ENCODE peak calls at places on chromosomes 5 and 9, in five cellular contexts. U is transverse colon; C is heart left ventricle; O is CD4-positive, CD25-positive, alpha-beta regulatory T cell; A is neuronal stem cell. Z is an unnamed sample. For H3K4me1, the result is how much of the 10 kb centered on the place peaks cover.

GRCh38 chr9:96486351-96487029 is 36.5 kb downstream of the HABP4 start:
- DNase-seq in C (peak), O (no peak), A (no peak), U (peak), Z (peak)

GRCh38 chr5:54615381-54615780 is 97.8 kb downstream of the SNX18 start:
- DNase-seq in U (no peak), A (no peak), C (no peak), O (no peak), Z (no peak)

GRCh38 chr9:16335788-16336580 is 534.5 kb downstream of the BNC2 start:
- DNase-seq in U (peak), O (no peak), C (peak), A (no peak), Z (peak)

GRCh38 chr9:73761905-73762304 is 610.2 kb downstream of the ANXA1 start:
- DNase-seq in O (no peak), A (no peak), C (no peak), U (no peak), Z (no peak)

GRCh38 chr9:132341177-132341840 is 13.5 kb downstream of the SETX start:
- DNase-seq in O (no peak), U (no peak), A (no peak), C (no peak), Z (no peak)

GRCh38 chr9:111966851-111967250 is 70.2 kb downstream of the UGCG start:
- DNase-seq in O (no peak), U (no peak), A (no peak), C (no peak), Z (no peak)

GRCh38 chr9:88952086-88952615 is 39.1 kb upstream of the S1PR3 start:
- DNase-seq in O (no peak), A (no peak), U (no peak), C (no peak), Z (no peak)

GRCh38 chr5:72018158-72018803 is 89.0 kb upstream of the MAP1B start:
- DNase-seq in O (peak), A (no peak), C (no peak), U (peak), Z (peak)

GRCh38 chr9:87160148-87161107 is 213.1 kb upstream of the GAS1 start:
- DNase-seq in O (no peak), A (no peak), U (no peak), C (peak), Z (no peak)

GRCh38 chr5:107557051-107557658 is 113.6 kb downstream of the EFNA5 start:
- DNase-seq in A (no peak), O (no peak), C (peak), U (no peak), Z (no peak)

GRCh38 chr5:122126177-122126701 is 3.1 kb upstream of the ZNF474 start:
- DNase-seq in C (no peak), A (no peak), U (no peak), O (no peak), Z (no peak)

GRCh38 chr5:121572061-121572460 is 279.6 kb upstream of the FTMT start:
- DNase-seq in A (no peak), C (no peak), U (no peak), O (no peak), Z (no peak)

GRCh38 chr5:93791520-93791972 is 50.1 kb upstream of the POU5F2 start:
- DNase-seq in O (no peak), A (no peak), C (no peak), U (no peak), Z (no peak)

GRCh38 chr5:40755093-40755406 is 711 bp downstream of the TTC33 start:
- DNase-seq in U (peak), A (peak), O (peak), C (peak), Z (peak)

GRCh38 chr9:37921168-37921510 is 17.2 kb upstream of the SLC25A51 start:
- DNase-seq in O (no peak), C (no peak), A (no peak), U (no peak), Z (no peak)

GRCh38 chr9:131889437-131890244 is 149.8 kb upstream of the RAPGEF1 start:
- DNase-seq in A (no peak), O (no peak), C (peak), U (no peak), Z (peak)

GRCh38 chr9:115367780-115368179 is 249.8 kb upstream of the TNC start:
- DNase-seq in O (no peak), C (no peak), A (no peak), U (no peak), Z (no peak)

GRCh38 chr9:136437430-136437829 is 2.2 kb downstream of the INPP5E start:
- DNase-seq in C (no peak), U (no peak), A (no peak), O (no peak), Z (no peak)

GRCh38 chr5:178793156-178793555 is 62.7 kb upstream of the ZNF354A start:
- DNase-seq in C (no peak), O (no peak), U (peak), A (no peak), Z (peak)

GRCh38 chr5:138274189-138274853 is at the start of gene GFRA3:
- DNase-seq in C (no peak), U (no peak), O (peak), A (peak), Z (no peak)

GRCh38 chr5:178519804-178520203 is 70.4 kb downstream of the COL23A1 start:
- DNase-seq in O (no peak), A (no peak), U (no peak), C (no peak), Z (no peak)

GRCh38 chr5:151692312-151692711 is 5.6 kb upstream of the SPARC start:
- DNase-seq in U (no peak), O (no peak), A (no peak), C (no peak), Z (no peak)

GRCh38 chr9:36136894-36137391 is 410 bp downstream of the GLIPR2 start:
- DNase-seq in O (no peak), U (no peak), A (no peak), C (no peak), Z (no peak)

GRCh38 chr5:156383510-156383909 is 56.5 kb downstream of the SGCD start:
- DNase-seq in A (no peak), U (no peak), C (no peak), O (no peak), Z (no peak)

DNA sequence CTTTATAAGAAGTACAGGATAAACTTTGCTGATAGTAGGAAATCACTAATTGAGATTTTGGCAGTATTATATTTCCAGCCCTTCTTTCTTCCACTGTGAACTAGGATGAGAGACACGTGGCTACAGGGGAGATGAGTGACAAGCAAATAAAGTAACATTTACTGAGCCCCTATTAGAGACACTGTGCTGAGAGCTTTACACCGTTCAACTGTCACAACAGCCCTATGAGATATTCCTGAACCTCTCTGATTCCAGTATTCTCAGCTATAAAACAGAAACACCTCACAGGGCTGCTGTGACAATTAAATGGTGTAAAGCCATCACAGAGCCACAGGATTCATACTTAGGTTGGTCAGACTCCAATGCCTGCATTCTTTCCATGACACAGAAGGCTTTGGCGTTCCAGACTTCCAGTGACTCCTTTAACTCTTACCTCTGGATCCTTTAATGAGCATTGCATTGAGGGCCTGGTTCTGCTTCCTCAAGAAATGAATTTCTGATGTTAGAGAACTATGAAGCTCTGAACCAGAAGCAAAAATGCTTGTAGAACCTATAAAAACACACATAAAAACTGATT is 169.0 kb downstream of the CDK5RAP2 start:
- DNase-seq in A (no peak), U (no peak), C (no peak), O (no peak), Z (no peak)
- H3K27ac ChIP-seq in A (no peak), U (peak), C (peak), O (no peak), Z (no peak)

DNA sequence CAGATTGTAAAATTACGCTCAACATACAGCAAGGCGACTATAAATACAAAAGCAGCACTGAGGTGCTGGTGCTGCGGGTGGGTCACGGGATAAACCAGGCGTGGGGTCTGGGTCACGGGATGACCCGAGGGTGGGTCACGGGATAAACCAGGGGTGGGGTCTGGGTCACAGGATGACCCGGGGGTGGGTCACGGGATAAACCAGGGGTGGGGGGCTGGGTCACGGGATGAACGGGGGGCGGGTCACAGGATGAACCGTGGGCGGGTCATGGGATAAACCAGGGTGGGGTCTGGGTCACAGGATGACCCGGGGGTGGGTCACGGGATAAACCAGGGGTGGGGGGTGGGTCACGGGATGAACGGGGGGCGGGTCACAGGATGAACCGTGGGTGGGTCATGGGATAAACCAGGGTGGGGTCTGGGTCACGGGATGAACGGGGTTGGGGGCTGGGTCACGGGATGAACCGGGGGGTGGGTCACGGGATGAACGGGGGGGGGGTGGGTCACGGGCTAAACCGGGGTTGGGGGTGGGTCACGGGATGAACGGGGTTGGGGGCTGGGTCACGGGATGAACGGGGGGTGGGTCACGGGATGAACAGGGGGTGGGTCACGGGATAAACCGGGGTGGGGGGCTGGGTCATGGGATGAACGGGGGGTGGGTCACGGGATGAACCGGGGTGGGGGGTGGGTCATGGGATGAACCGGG is 30.2 kb upstream of the SLC9A3 start:
- DNase-seq in C (peak), A (no peak), O (no peak), U (no peak), Z (peak)
- H3K4me3 ChIP-seq in C (no peak), A (no peak), O (no peak), U (no peak), Z (no peak)

GRCh38 chr9:108436470-108436869 is 419.3 kb downstream of the ACTL7B start:
- DNase-seq in U (no peak), C (no peak), O (no peak), A (no peak), Z (no peak)

GRCh38 chr9:108443278-108443633 is 412.5 kb downstream of the ACTL7B start:
- DNase-seq in U (no peak), A (no peak), C (no peak), O (no peak), Z (no peak)

GRCh38 chr9:108441251-108441650 is 414.5 kb downstream of the ACTL7B start:
- DNase-seq in C (no peak), O (no peak), A (no peak), U (no peak), Z (no peak)

GRCh38 chr9:108442604-108443277 is 413.0 kb downstream of the ACTL7B start:
- DNase-seq in A (no peak), U (no peak), O (no peak), C (no peak), Z (no peak)

GRCh38 chr9:108439967-108440366 is 415.8 kb downstream of the ACTL7B start:
- DNase-seq in U (no peak), A (no peak), C (no peak), O (no peak), Z (no peak)
- H3K4me1 ChIP-seq in U (under half), A (under half), C (under half), O (under half), Z (under half)

DNA sequence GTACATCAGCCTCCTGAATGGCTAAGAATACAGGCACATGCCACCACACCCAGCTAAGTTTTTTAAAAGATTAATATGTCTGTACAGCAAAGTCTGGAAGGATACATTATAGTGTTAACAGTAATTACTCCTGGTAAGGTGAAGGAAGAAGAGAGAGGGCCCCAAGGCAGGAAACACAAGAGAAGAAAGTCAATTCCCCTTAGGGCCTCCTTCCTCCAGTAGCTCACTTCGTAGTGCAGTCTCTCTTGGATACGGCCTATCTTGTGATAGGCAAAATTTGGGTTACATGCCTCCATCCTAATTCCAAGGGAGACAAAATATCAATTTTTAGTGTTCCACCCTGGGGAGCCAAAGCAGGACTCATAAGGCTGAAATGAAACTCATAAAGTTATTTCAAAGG is 15.2 kb downstream of the FAM169A start:
- DNase-seq in A (no peak), O (peak), C (no peak), U (no peak), Z (no peak)
- H3K27ac ChIP-seq in A (no peak), O (peak), C (no peak), U (no peak), Z (no peak)

GRCh38 chr9:90433398-90433890 is 209.2 kb downstream of the DIRAS2 start:
- DNase-seq in U (no peak), O (no peak), C (no peak), A (peak), Z (no peak)
- H3K4me3 ChIP-seq in U (no peak), O (no peak), C (no peak), A (peak), Z (no peak)